ENCODE peak calls at places on chromosome 9, in four cellular contexts. One of them, this sample, is unnamed.

GRCh38 chr9:123761905-123762605 is 167.9 kb downstream of the DENND1A start:
- DNase-seq in AG09309: no peak
- DNase-seq in left ventricle myocardium inferior: no peak
- DNase-seq in astrocyte of the spinal cord: no peak
- DNase-seq in this sample: no peak

GRCh38 chr9:132939169-132939568 is 5.2 kb downstream of the TSC1 start:
- DNase-seq in left ventricle myocardium inferior: no peak
- DNase-seq in astrocyte of the spinal cord: no peak
- DNase-seq in AG09309: no peak
- DNase-seq in this sample: no peak

GRCh38 chr9:124322618-124323432 is 65.1 kb downstream of the NEK6 start:
- DNase-seq in AG09309: no peak
- DNase-seq in astrocyte of the spinal cord: no peak
- DNase-seq in left ventricle myocardium inferior: no peak
- DNase-seq in this sample: no peak

GRCh38 chr9:75188756-75189155 is 100.4 kb downstream of the OSTF1 start:
- DNase-seq in astrocyte of the spinal cord: no peak
- DNase-seq in left ventricle myocardium inferior: no peak
- DNase-seq in AG09309: no peak
- DNase-seq in this sample: no peak

GRCh38 chr9:4680178-4680535 is 788 bp downstream of the CDC37L1 start:
- DNase-seq in left ventricle myocardium inferior: no peak
- DNase-seq in AG09309: no peak
- DNase-seq in astrocyte of the spinal cord: peak
- DNase-seq in this sample: no peak

GRCh38 chr9:14535161-14535930 is 157.9 kb downstream of the ZDHHC21 start:
- DNase-seq in left ventricle myocardium inferior: peak
- DNase-seq in astrocyte of the spinal cord: no peak
- DNase-seq in AG09309: no peak
- DNase-seq in this sample: no peak

GRCh38 chr9:12162101-12162500 is 531.1 kb upstream of the TYRP1 start:
- DNase-seq in astrocyte of the spinal cord: no peak
- DNase-seq in AG09309: no peak
- DNase-seq in left ventricle myocardium inferior: no peak
- DNase-seq in this sample: no peak

GRCh38 chr9:88578486-88579362 is 43.7 kb downstream of the NXNL2 start:
- DNase-seq in AG09309: no peak
- DNase-seq in left ventricle myocardium inferior: peak
- DNase-seq in astrocyte of the spinal cord: peak
- DNase-seq in this sample: peak

GRCh38 chr9:113139953-113140352 is 10.9 kb upstream of the SLC31A2 start:
- DNase-seq in AG09309: no peak
- DNase-seq in astrocyte of the spinal cord: no peak
- DNase-seq in left ventricle myocardium inferior: no peak
- DNase-seq in this sample: no peak

GRCh38 chr9:95313010-95313498 is 4.5 kb downstream of the FANCC start:
- DNase-seq in left ventricle myocardium inferior: peak
- DNase-seq in AG09309: no peak
- DNase-seq in astrocyte of the spinal cord: peak
- DNase-seq in this sample: no peak
- H3K4me3 ChIP-seq in left ventricle myocardium inferior: peak
- H3K4me3 ChIP-seq in AG09309: peak
- H3K4me3 ChIP-seq in astrocyte of the spinal cord: peak
- H3K4me3 ChIP-seq in this sample: peak

DNA sequence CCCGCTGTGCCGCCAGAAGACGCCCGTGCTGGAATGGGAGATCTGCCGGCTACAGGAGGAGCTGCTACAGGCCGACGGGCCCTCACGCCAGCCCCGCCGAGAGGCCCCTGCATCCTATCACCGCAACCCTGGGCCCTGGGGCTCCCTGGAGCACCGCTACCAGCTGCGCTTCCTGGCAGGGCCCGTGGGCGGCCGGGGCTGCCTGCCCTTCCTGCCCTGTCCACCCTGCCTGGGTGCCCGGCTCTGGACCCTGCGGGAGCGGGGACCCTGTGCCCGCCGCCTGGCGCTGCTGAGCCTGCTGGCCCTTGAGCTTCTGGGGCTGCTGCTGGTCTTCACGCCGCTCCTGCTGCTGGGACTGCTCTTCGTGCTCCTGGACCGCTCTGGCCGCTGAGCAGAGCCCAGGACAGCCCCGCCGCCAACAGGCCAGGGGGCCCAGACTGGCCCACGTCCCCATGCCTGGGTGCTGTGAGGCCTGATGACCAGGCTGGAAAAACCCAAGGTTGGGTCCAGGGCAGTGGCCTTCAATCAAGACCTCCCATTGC is 3.8 kb downstream of the RNF208 start:
- DNase-seq in left ventricle myocardium inferior: no peak
- DNase-seq in AG09309: no peak
- DNase-seq in astrocyte of the spinal cord: no peak
- DNase-seq in this sample: no peak
- H3K4me3 ChIP-seq in left ventricle myocardium inferior: peak
- H3K4me3 ChIP-seq in AG09309: no peak
- H3K4me3 ChIP-seq in astrocyte of the spinal cord: no peak
- H3K4me3 ChIP-seq in this sample: no peak

DNA sequence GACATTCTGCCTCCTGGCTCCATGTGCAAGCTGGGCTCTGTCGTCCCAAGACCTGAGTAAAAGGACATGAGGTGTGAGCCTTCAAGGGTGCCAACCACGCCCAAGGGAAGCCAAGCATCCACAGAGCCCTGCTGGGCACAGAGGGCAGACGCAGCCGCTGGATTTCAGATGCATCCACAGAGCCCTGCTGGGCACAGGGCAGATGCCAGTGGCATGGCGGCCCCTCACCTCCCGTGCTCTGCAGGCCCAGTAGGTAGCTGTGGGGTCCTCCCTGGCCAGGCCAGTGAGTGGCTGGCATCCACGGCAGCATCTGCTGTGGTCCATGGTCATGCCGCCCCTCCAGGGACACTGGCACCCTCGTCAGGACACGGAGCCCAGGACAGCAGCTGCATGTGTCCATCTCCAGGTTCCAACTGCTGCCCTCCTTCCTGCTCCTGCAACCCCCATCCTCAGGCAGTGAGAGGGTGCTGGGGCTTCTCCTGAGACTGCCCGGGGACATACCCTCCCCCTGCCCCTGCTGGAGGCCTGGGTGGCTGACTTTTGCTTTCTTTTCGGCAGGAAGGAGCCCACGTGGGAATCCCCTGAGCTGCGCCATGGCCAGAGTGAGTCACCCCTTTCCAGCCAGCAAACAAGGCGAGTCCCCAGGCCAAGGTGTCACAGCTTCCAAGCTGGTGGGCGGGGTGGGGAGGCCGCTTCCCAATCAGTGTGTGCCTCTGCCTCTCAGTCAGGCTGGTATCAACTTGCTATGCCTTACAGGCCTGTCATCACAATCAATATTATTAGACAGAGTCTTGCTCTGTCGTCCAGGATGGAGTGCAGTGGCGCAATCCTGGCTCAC is 4.0 kb upstream of the TRAF2 start:
- DNase-seq in astrocyte of the spinal cord: peak
- DNase-seq in left ventricle myocardium inferior: no peak
- DNase-seq in AG09309: peak
- DNase-seq in this sample: peak
- H3K4me3 ChIP-seq in astrocyte of the spinal cord: no peak
- H3K4me3 ChIP-seq in left ventricle myocardium inferior: peak
- H3K4me3 ChIP-seq in AG09309: peak
- H3K4me3 ChIP-seq in this sample: peak

GRCh38 chr9:135095470-135096407 is 8.3 kb downstream of the OLFM1 start:
- DNase-seq in left ventricle myocardium inferior: no peak
- DNase-seq in astrocyte of the spinal cord: no peak
- DNase-seq in AG09309: no peak
- DNase-seq in this sample: no peak

GRCh38 chr9:135096408-135096885 is 9.0 kb downstream of the OLFM1 start:
- DNase-seq in AG09309: no peak
- DNase-seq in left ventricle myocardium inferior: no peak
- DNase-seq in astrocyte of the spinal cord: no peak
- DNase-seq in this sample: no peak

GRCh38 chr9:135091545-135091944 is 4.1 kb downstream of the OLFM1 start:
- DNase-seq in AG09309: no peak
- DNase-seq in astrocyte of the spinal cord: no peak
- DNase-seq in left ventricle myocardium inferior: no peak
- DNase-seq in this sample: no peak

GRCh38 chr9:135093111-135093510 is 5.6 kb downstream of the OLFM1 start:
- DNase-seq in left ventricle myocardium inferior: no peak
- DNase-seq in AG09309: no peak
- DNase-seq in astrocyte of the spinal cord: no peak
- DNase-seq in this sample: no peak

GRCh38 chr9:135093911-135094584 is 6.6 kb downstream of the OLFM1 start:
- DNase-seq in AG09309: no peak
- DNase-seq in astrocyte of the spinal cord: no peak
- DNase-seq in left ventricle myocardium inferior: no peak
- DNase-seq in this sample: no peak
- H3K4me3 ChIP-seq in AG09309: no peak
- H3K4me3 ChIP-seq in astrocyte of the spinal cord: no peak
- H3K4me3 ChIP-seq in left ventricle myocardium inferior: no peak
- H3K4me3 ChIP-seq in this sample: no peak

DNA sequence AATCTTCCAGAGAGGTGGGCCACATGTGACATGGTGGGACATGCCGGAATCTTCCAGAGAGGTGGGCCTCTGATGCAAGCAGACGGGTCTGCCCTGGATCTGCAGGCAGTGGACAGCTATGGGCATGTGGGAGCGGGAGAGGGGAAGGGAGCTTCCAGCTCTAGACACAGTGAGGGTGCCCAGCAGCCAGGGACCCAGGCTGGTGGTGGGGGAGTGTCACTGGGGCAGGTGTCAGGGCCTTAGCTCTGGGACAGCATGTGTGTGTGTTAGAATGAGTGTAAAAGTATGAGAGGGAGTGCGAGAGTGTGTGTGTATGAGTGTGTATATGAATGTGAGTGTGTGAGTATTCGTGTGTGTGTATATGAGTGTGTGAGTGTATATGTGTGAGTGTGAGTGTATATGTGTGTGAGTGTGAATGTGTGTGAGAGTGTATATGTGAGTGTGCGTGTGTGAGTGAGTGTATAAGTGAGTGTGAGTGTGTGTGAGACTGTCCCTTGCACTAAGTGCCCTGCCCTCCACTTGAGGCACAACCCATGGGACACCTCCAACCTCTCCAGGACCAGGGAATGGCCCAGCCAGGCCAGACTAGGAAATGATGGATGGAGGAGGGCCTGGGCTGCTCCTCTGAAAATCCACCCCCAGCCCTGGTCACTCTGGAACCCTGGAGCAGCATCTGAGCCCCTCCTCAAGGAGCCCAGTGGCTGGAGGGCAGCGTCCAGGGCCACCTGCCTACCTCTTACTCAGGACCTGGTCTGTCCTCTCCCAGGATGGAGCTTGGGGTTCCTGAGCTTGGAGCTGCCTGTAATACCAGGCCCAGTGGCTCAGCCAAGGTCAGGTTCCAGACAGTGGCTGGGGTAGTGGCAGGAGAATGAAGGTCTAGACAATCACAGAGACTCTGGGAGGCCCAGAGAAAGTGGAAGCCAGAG is 122.2 kb downstream of the C9orf50 start:
- DNase-seq in astrocyte of the spinal cord: no peak
- DNase-seq in left ventricle myocardium inferior: no peak
- DNase-seq in AG09309: no peak
- DNase-seq in this sample: no peak
- H3K4me3 ChIP-seq in astrocyte of the spinal cord: peak
- H3K4me3 ChIP-seq in left ventricle myocardium inferior: peak
- H3K4me3 ChIP-seq in AG09309: peak
- H3K4me3 ChIP-seq in this sample: peak

GRCh38 chr9:105243935-105244273 is 547 bp upstream of the SLC44A1 start:
- DNase-seq in left ventricle myocardium inferior: no peak
- DNase-seq in AG09309: no peak
- DNase-seq in astrocyte of the spinal cord: no peak
- DNase-seq in this sample: no peak

GRCh38 chr9:105243015-105243686 is 1.3 kb upstream of the SLC44A1 start:
- DNase-seq in AG09309: peak
- DNase-seq in astrocyte of the spinal cord: peak
- DNase-seq in left ventricle myocardium inferior: no peak
- DNase-seq in this sample: no peak

GRCh38 chr9:105241356-105242043 is 3.0 kb upstream of the SLC44A1 start:
- DNase-seq in left ventricle myocardium inferior: no peak
- DNase-seq in astrocyte of the spinal cord: no peak
- DNase-seq in AG09309: no peak
- DNase-seq in this sample: no peak

GRCh38 chr9:105242062-105242461 is 2.4 kb upstream of the SLC44A1 start:
- DNase-seq in AG09309: no peak
- DNase-seq in left ventricle myocardium inferior: no peak
- DNase-seq in astrocyte of the spinal cord: no peak
- DNase-seq in this sample: no peak

DNA sequence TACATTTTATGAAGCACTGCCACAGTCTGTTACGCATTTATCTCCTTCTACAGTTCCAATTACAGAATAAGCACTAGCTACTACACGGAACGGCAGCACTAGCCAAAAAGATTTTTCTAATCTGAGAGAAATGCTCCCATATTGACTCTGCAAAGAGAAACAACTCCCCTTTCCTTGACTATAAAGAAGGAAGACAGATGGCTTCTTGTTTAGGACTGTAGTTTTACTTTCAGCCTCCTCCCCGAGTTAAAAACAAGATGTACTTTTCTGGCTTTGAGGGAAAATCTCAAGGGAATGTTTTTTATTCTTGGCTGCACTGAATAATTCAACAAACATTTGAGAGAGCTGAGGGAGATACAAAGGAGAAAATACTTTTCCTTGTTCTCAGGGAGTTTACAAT is 1.9 kb upstream of the SLC44A1 start:
- DNase-seq in AG09309: no peak
- DNase-seq in left ventricle myocardium inferior: no peak
- DNase-seq in astrocyte of the spinal cord: no peak
- DNase-seq in this sample: no peak
- H3K4me3 ChIP-seq in AG09309: no peak
- H3K4me3 ChIP-seq in left ventricle myocardium inferior: peak
- H3K4me3 ChIP-seq in astrocyte of the spinal cord: no peak
- H3K4me3 ChIP-seq in this sample: no peak

GRCh38 chr9:136242908-136243525 is 2.6 kb downstream of the QSOX2 start:
- DNase-seq in astrocyte of the spinal cord: no peak
- DNase-seq in left ventricle myocardium inferior: no peak
- DNase-seq in AG09309: no peak
- DNase-seq in this sample: no peak
- H3K4me3 ChIP-seq in astrocyte of the spinal cord: no peak
- H3K4me3 ChIP-seq in left ventricle myocardium inferior: no peak
- H3K4me3 ChIP-seq in AG09309: no peak
- H3K4me3 ChIP-seq in this sample: no peak

GRCh38 chr9:109791747-109792146 is 11.7 kb downstream of the PALM2AKAP2 start:
- DNase-seq in astrocyte of the spinal cord: no peak
- DNase-seq in AG09309: no peak
- DNase-seq in left ventricle myocardium inferior: no peak
- DNase-seq in this sample: no peak
- H3K4me3 ChIP-seq in astrocyte of the spinal cord: no peak
- H3K4me3 ChIP-seq in AG09309: no peak
- H3K4me3 ChIP-seq in left ventricle myocardium inferior: no peak
- H3K4me3 ChIP-seq in this sample: no peak

DNA sequence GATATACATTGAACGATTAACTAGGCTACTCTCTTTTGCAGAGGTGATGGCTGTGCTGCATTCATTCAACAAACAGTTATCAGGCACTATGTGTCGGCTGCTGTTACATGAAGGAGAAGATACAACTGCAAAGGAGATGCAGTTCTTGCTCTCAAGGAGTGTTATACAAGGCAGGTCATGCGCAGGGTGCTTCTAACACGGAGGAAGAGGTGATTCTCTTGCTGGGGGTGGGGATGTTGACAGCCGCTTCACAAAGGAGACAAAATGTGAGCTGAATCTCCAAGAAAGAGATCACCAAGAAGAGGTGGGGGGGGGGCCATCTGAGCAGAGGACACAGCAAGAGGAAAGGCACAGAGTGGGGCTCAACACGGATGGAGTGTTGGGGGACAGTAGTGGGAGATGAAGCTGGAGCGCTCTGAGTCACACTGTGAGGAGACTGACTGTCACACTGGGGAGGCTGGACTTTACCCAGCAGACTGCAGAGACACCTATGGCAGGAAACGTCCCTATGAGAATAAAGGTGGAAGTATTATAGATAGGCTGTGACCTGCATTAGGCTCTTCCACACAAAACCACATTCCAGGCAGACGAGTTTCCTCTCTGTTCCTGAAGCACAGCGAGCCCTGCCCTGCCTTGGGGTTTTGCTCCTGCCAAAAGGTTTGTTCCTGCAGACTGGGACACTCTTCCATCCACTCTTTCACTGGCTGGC is 20.9 kb downstream of the NDUFA8 start:
- DNase-seq in AG09309: no peak
- DNase-seq in left ventricle myocardium inferior: no peak
- DNase-seq in astrocyte of the spinal cord: no peak
- DNase-seq in this sample: no peak
- H3K4me3 ChIP-seq in AG09309: no peak
- H3K4me3 ChIP-seq in left ventricle myocardium inferior: no peak
- H3K4me3 ChIP-seq in astrocyte of the spinal cord: no peak
- H3K4me3 ChIP-seq in this sample: no peak